ENCODE peak calls at places on chromosome 21, in six cellular contexts. W is ascending aorta, C is aorta, F is left ventricle myocardium inferior, Y is SJCRH30, U is H9. D is an unnamed sample.

GRCh38 chr21:33286600-33287456 is 20.7 kb downstream of the IL10RB start:
- DNase-seq in W (no peak), C (no peak), F (peak; percentile 39), Y (peak; percentile 75), U (no peak), D (no peak)

GRCh38 chr21:34722684-34723300 is 54.0 kb downstream of the CLIC6 start:
- DNase-seq in W (no peak), C (no peak), F (no peak), Y (peak; percentile 44), U (peak; percentile 70), D (peak; percentile 18)

GRCh38 chr21:39529026-39529425 is 77.3 kb downstream of the SH3BGR start:
- DNase-seq in W (no peak), C (no peak), F (no peak), Y (peak; percentile 40), U (no peak), D (no peak)

GRCh38 chr21:44428281-44428942 is 26.9 kb upstream of the LRRC3 start:
- DNase-seq in W (no peak), C (no peak), F (no peak), Y (peak; percentile 26), U (peak; percentile 88), D (peak; percentile 27)

GRCh38 chr21:34615487-34615814 is 538 bp upstream of the RCAN1 start:
- DNase-seq in W (no peak), C (no peak), F (no peak), Y (no peak), U (no peak), D (no peak)

GRCh38 chr21:34936874-34937563 is 112.1 kb downstream of the RUNX1 start:
- DNase-seq in W (no peak), C (no peak), F (no peak), Y (peak; percentile 44), U (no peak), D (no peak)

GRCh38 chr21:15444118-15444960 is 285.4 kb upstream of the USP25 start:
- DNase-seq in W (no peak), C (no peak), F (no peak), Y (peak; percentile 34), U (peak; percentile 39), D (no peak)

GRCh38 chr21:22961248-22961647 is 1963.0 kb downstream of the NCAM2 start:
- DNase-seq in W (no peak), C (no peak), F (no peak), Y (peak; percentile 58), U (no peak), D (no peak)

GRCh38 chr21:39321424-39321823 is 8.0 kb upstream of the BRWD1 start:
- DNase-seq in W (no peak), C (no peak), F (no peak), Y (no peak), U (no peak), D (no peak)

GRCh38 chr21:44525431-44526095 is 14.4 kb downstream of the KRTAP10-1 start:
- DNase-seq in W (peak; percentile 60), C (no peak), F (peak; percentile 6), Y (no peak), U (peak; percentile 27), D (peak; percentile 3)

GRCh38 chr21:28687571-28687970 is 305.1 kb downstream of the LTN1 start:
- DNase-seq in W (no peak), C (no peak), F (no peak), Y (no peak), U (no peak), D (no peak)

GRCh38 chr21:43825936-43826622 is 36.7 kb downstream of the RRP1 start:
- DNase-seq in W (no peak), C (peak; percentile 44), F (no peak), Y (peak; percentile 55), U (peak; percentile 68), D (no peak)

DNA sequence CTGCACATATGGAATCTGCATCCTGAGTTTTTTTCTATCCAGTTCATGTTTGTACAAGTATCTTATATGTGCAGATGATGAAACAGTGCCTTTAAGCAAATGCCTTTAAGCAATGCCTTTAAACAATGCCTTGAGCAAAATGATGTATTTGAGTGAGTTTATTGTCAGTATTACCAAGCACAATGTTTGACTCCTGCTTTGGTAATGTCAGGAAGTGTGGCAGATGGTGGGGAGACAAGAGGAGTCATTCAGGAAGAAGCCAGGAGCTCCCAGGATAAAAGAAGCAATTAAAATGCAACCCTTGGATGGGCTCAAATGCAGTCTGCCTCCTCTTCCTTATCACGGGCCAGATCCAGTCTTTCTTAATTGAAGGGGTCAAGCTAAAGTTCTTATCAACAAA is 108.7 kb upstream of the KCNJ15 start:
- DNase-seq in W (no peak), C (no peak), F (no peak), Y (no peak), U (no peak), D (peak; percentile 57)
- H3K27me3 ChIP-seq in W (no peaks in the 10 kb centered on the region), C (no peaks in the 10 kb centered on the region), F (peaks cover 28% of the 10 kb centered on the region), Y (no peaks in the 10 kb centered on the region), U (no peaks in the 10 kb centered on the region), D (no peaks in the 10 kb centered on the region)

DNA sequence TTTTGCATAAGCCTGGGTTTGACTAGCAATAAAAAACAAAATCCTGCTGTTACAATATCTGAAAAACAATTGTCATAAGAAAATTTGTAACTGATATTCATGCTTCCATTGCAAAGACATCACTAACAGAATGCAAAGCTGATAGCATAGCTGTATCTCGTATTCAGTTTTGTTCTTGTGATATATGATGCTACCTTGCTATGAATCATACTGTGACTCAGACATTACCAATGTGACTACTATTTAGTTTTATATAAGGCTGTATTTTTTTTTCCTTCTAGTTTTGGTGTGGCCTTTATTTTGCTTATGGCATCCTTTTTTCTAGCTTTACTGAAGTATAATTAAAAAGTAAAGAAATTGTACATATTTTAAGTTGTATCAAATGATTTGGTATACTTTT is 1381.8 kb downstream of the MRPL39 start:
- DNase-seq in W (no peak), C (no peak), F (no peak), Y (peak; percentile 4), U (no peak), D (no peak)
- H3K9me3 ChIP-seq in W (no peaks in the 10 kb centered on the region), C (no peaks in the 10 kb centered on the region), F (peaks cover 27% of the 10 kb centered on the region), Y (peaks cover 4% of the 10 kb centered on the region), U (no peaks in the 10 kb centered on the region), D (no peaks in the 10 kb centered on the region)

GRCh38 chr21:36113647-36114428 is 21.0 kb upstream of the CBR3 start:
- DNase-seq in W (no peak), C (no peak), F (no peak), Y (no peak), U (no peak), D (no peak)
- H3K27me3 ChIP-seq in W (no peaks in the 10 kb centered on the region), C (no peaks in the 10 kb centered on the region), F (no peaks in the 10 kb centered on the region), Y (no peaks in the 10 kb centered on the region), U (no peaks in the 10 kb centered on the region), D (no peaks in the 10 kb centered on the region)

GRCh38 chr21:25838809-25839208 is 104.0 kb downstream of the GABPA start:
- DNase-seq in W (no peak), C (no peak), F (no peak), Y (peak; percentile 24), U (no peak), D (no peak)

GRCh38 chr21:25836396-25836795 is 101.6 kb downstream of the GABPA start:
- DNase-seq in W (no peak), C (no peak), F (no peak), Y (peak; percentile 54), U (no peak), D (no peak)

GRCh38 chr21:25835397-25835796 is 100.6 kb downstream of the GABPA start:
- DNase-seq in W (no peak), C (no peak), F (no peak), Y (no peak), U (no peak), D (no peak)

GRCh38 chr21:25834376-25834775 is 99.6 kb downstream of the GABPA start:
- DNase-seq in W (no peak), C (no peak), F (no peak), Y (no peak), U (no peak), D (no peak)

DNA sequence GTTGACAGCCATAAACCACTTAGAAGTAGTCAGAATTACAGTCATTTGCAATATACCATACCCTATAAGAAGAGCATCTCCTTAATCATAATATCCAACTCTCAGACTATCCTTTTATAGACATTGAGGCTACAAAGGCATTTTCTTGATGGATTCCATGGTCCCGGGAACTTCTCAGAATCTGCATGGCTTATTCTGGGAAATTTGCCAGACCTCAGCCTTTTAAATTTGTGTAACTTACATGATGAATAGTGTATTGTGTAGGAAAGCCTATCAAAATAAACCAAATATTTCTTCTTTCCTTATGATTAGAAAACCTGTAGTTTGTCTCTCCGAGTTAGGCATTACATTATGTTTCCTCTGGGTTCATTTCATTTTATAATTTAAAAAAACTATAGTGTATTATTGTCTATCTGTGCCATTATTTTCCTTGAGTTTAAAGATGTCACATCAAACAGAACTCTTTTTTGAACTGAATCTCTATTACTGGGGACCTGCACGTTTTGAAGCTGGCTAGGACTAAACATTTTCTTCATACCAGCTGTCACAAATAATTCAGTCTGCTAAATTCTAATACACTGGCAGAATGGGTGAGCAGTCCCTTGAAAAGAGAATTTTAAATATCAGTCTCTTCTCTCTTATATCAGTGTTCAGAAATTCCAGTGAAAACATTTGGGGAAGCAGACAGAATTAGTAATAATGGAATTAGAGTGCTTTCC is 102.9 kb downstream of the GABPA start:
- DNase-seq in W (no peak), C (no peak), F (no peak), Y (peak; percentile 89), U (no peak), D (no peak)
- H3K9me3 ChIP-seq in W (no peaks in the 10 kb centered on the region), C (no peaks in the 10 kb centered on the region), F (peaks cover 32% of the 10 kb centered on the region), Y (peaks cover 7% of the 10 kb centered on the region), U (no peaks in the 10 kb centered on the region), D (peaks cover 21% of the 10 kb centered on the region)

GRCh38 chr21:41766051-41766882 is 585 bp downstream of the RIPK4 start:
- DNase-seq in W (peak; percentile 63), C (peak; percentile 43), F (no peak), Y (no peak), U (no peak), D (no peak)

GRCh38 chr21:41764558-41765392 is 2.1 kb downstream of the RIPK4 start:
- DNase-seq in W (no peak), C (peak; percentile 30), F (no peak), Y (no peak), U (no peak), D (no peak)

GRCh38 chr21:41763996-41764395 is 2.9 kb downstream of the RIPK4 start:
- DNase-seq in W (no peak), C (peak; percentile 35), F (no peak), Y (no peak), U (no peak), D (no peak)

GRCh38 chr21:41766883-41767605 is at the start of gene RIPK4:
- DNase-seq in W (peak; percentile 79), C (peak; percentile 68), F (no peak), Y (no peak), U (peak; percentile 89), D (peak; percentile 87)

DNA sequence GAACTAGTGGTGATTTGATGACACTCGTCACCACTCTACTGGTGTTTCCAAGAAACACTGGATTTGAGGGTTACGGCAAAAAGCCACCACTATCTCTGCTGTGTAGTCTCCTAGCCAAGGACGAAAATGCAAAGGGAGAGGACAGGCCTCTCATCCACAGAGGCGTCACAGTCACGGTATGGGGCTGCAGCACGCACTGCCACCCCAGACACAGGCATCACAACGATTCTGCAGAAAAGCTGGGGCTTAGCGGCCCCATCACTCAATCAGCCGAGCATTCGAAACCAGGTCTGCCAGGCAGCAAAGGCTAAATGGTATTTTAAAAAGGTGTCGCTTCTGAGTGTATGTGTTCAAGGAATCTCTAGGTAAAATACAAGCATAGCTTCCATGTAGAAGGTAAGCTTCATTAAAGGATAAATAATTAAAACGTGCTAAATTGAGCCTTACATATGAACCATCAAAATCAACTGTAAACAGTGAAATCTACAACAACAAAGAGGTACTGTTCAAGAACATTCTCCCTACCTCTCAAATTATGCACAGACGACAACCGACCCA is 1.4 kb downstream of the RIPK4 start:
- DNase-seq in W (no peak), C (peak; percentile 24), F (no peak), Y (no peak), U (no peak), D (no peak)
- H3K27me3 ChIP-seq in W (no peaks in the 10 kb centered on the region), C (no peaks in the 10 kb centered on the region), F (peaks cover 100% of the 10 kb centered on the region), Y (peaks cover 29% of the 10 kb centered on the region), U (peaks cover 69% of the 10 kb centered on the region), D (peaks cover 3% of the 10 kb centered on the region)